ENCODE peak calls at places on chromosomes 6 and 20, in eight cellular contexts. Z is uterus, A is HCT116, C is AG04449, S is cardiac muscle cell, U is upper lobe of right lung, H is choroid plexus epithelial cell, I is bronchial epithelial cell. O is an unnamed sample.

GRCh38 chr6:116971959-116972358 is 94.9 kb downstream of the RFX6 start:
- DNase-seq in S (peak), H (peak), U (no peak), I (peak), A (peak), Z (no peak), C (no peak), O (peak)

GRCh38 chr20:52619101-52619500 is 353.1 kb upstream of the TSHZ2 start:
- DNase-seq in I (no peak), Z (no peak), S (no peak), C (no peak), A (no peak), H (no peak), U (no peak), O (no peak)

GRCh38 chr6:85096976-85097375 is 332.6 kb upstream of the TBX18 start:
- DNase-seq in C (no peak), H (no peak), Z (no peak), U (no peak), S (no peak), A (no peak), I (peak), O (no peak)

GRCh38 chr6:168886306-168886854 is 367.3 kb downstream of the THBS2 start:
- DNase-seq in C (no peak), U (no peak), A (no peak), I (no peak), Z (no peak), H (no peak), S (no peak), O (no peak)

GRCh38 chr6:169975286-169975685 is 223.9 kb downstream of the ERMARD start:
- DNase-seq in U (peak), I (no peak), S (no peak), C (no peak), A (no peak), Z (no peak), H (no peak), O (no peak)

GRCh38 chr6:26234421-26235239 is 130.4 kb upstream of the BTN3A2 start:
- DNase-seq in C (no peak), Z (peak), S (peak), U (no peak), H (peak), A (no peak), I (peak), O (peak)

GRCh38 chr6:40356242-40356910 is 230.8 kb downstream of the LRFN2 start:
- DNase-seq in U (no peak), S (no peak), I (peak), A (no peak), Z (no peak), H (no peak), C (no peak), O (peak)

GRCh38 chr20:62321521-62321948 is 18.7 kb downstream of the ADRM1 start:
- DNase-seq in Z (no peak), H (peak), I (peak), C (no peak), A (peak), S (no peak), U (no peak), O (no peak)

GRCh38 chr6:122449084-122449483 is 22.5 kb downstream of the SERINC1 start:
- DNase-seq in U (no peak), A (no peak), S (no peak), H (no peak), C (no peak), Z (no peak), I (no peak), O (no peak)

GRCh38 chr6:167111597-167111996 is 11.3 kb upstream of the CCR6 start:
- DNase-seq in I (no peak), H (no peak), U (no peak), C (no peak), S (no peak), A (no peak), Z (no peak), O (no peak)
- H3K4me3 ChIP-seq in I (no peak), H (no peak), U (peak), C (no peak), S (no peak), A (no peak), Z (no peak), O (no peak)

GRCh38 chr6:44128020-44128917 is 915 bp downstream of the TMEM63B start:
- DNase-seq in U (peak), C (no peak), A (no peak), H (peak), I (peak), Z (peak), S (peak), O (no peak)
- TF ChIP-seq CTCF in U (no peak), C (peak), A (peak), H (no peak), I (peak), Z (no peak), S (no peak), O (no peak)

GRCh38 chr6:109008537-109008950 is 86.1 kb downstream of the SESN1 start:
- DNase-seq in I (no peak), U (no peak), S (no peak), Z (no peak), C (no peak), A (no peak), H (no peak), O (no peak)
- H3K4me3 ChIP-seq in I (peak), U (peak), S (peak), Z (peak), C (peak), A (peak), H (peak), O (peak)

GRCh38 chr6:17706580-17707370 is at the start of gene NUP153:
- DNase-seq in S (peak), U (peak), A (peak), I (peak), Z (peak), H (peak), C (peak), O (peak)

GRCh38 chr6:17707371-17707651 is 586 bp upstream of the NUP153 start:
- DNase-seq in U (no peak), A (no peak), I (no peak), Z (no peak), S (no peak), H (no peak), C (no peak), O (no peak)

GRCh38 chr6:17703256-17703694 is 3.5 kb downstream of the NUP153 start:
- DNase-seq in S (no peak), H (peak), Z (peak), C (no peak), A (no peak), I (peak), U (no peak), O (no peak)

GRCh38 chr6:17705428-17705777 is 1.3 kb downstream of the NUP153 start:
- DNase-seq in I (peak), Z (peak), U (no peak), H (peak), C (no peak), S (peak), A (peak), O (peak)

DNA sequence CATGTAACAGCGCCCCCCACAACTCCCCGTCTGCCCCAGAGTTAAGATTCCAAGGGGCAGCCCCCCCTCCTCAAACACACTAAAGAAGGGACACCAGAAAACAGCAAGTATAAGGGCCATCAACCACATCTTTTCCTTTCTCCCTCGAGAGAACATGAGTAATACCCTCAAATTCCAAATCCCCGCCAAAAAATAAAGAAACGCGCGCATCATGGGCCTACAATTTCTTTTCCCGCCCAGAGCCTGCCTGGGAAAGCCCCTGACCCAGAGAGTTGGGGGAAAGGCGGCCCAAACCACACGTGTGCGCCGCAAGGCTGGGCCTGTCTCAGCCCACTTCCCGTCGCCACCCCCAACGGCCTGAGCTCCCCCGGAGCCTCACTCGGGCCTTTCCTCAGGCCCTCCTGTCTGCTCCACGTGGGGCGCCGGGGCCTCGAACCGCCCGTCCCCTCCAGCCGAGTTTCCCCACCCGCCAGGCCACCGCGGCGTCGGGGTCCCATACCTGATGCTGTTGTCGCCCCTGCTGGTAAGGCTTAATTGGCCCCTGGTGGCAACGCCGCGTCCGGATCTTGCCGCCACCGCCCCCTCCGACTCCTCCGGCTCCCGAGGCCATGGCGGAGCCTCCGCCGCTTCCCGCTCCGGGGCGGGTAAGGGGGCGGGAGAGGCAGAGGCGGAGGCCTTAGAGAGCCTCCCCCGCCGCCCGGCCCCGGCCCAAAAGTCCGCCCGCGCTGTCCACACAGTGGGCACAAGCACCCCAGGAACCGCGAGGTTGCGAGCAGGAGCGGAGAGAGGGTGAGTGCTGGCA is 746 bp downstream of the NUP153 start:
- DNase-seq in U (peak), H (peak), Z (peak), A (no peak), C (no peak), S (peak), I (peak), O (peak)
- TF ChIP-seq CTCF in U (peak), H (peak), Z (no peak), A (peak), C (peak), S (no peak), I (peak), O (peak)

GRCh38 chr6:33421344-33421643 is 1.4 kb downstream of the SYNGAP1 start:
- DNase-seq in C (no peak), A (no peak), Z (no peak), H (no peak), S (no peak), U (no peak), I (no peak), O (no peak)
- H3K4me3 ChIP-seq in C (no peak), A (no peak), Z (no peak), H (no peak), S (peak), U (no peak), I (no peak), O (no peak)

O was measured in astrocyte of the cerebellum.